ENCODE peak calls at places on chromosomes 6 and 20, in six cellular contexts. U is transverse colon, P is gastrocnemius medialis, L is kidney, T is neural progenitor cell, I is AG04450. Q is an unnamed sample.

GRCh38 chr20:34581341-34582189 is 23.0 kb downstream of the MAP1LC3A start:
- DNase-seq in U (no peak), T (peak), L (no peak), P (no peak), I (no peak), Q (no peak)

GRCh38 chr6:45959534-45960195 is 56.0 kb downstream of the CLIC5 start:
- DNase-seq in I (no peak), P (no peak), T (no peak), U (no peak), L (no peak), Q (no peak)

GRCh38 chr6:76422814-76423213 is 350.4 kb upstream of the IMPG1 start:
- DNase-seq in P (no peak), T (no peak), I (no peak), U (no peak), L (no peak), Q (no peak)

GRCh38 chr6:82882363-82883033 is 183.1 kb downstream of the UBE3D start:
- DNase-seq in I (no peak), T (no peak), L (no peak), P (no peak), U (no peak), Q (no peak)

GRCh38 chr6:12348530-12349511 is 58.7 kb downstream of the EDN1 start:
- DNase-seq in I (peak), P (no peak), L (no peak), T (no peak), U (peak), Q (no peak)

GRCh38 chr20:1299522-1299921 is 29.4 kb downstream of the SDCBP2 start:
- DNase-seq in L (peak), P (no peak), U (no peak), I (no peak), T (peak), Q (no peak)

GRCh38 chr6:56474531-56474930 is 168.2 kb downstream of the DST start:
- DNase-seq in U (no peak), T (no peak), L (no peak), I (no peak), P (no peak), Q (no peak)

GRCh38 chr20:12936524-12936923 is 72.2 kb upstream of the SPTLC3 start:
- DNase-seq in L (no peak), I (no peak), P (no peak), T (no peak), U (no peak), Q (no peak)

GRCh38 chr20:39242614-39243013 is 280.5 kb downstream of the DHX35 start:
- DNase-seq in L (no peak), T (no peak), P (no peak), U (no peak), I (no peak), Q (no peak)

GRCh38 chr6:99822741-99823512 is 171.1 kb downstream of the MCHR2 start:
- DNase-seq in T (peak), U (peak), I (peak), L (no peak), P (no peak), Q (peak)

GRCh38 chr6:34583461-34583860 is 27.3 kb upstream of the SPDEF start:
- DNase-seq in T (no peak), P (no peak), L (no peak), I (no peak), U (no peak), Q (no peak)

GRCh38 chr6:111536888-111537287 is 53.9 kb upstream of the REV3L start:
- DNase-seq in P (no peak), L (no peak), T (no peak), U (no peak), I (no peak), Q (no peak)

GRCh38 chr6:138403324-138403800 is 661 bp upstream of the HEBP2 start:
- DNase-seq in I (no peak), P (peak), U (peak), L (peak), T (peak), Q (peak)

GRCh38 chr6:88013015-88013414 is 34.6 kb upstream of the SPACA1 start:
- DNase-seq in U (no peak), P (no peak), L (no peak), I (no peak), T (no peak), Q (no peak)
- H3K27ac ChIP-seq in U (no peak), P (no peak), L (no peak), I (no peak), T (no peak), Q (no peak)

GRCh38 chr6:90216081-90216977 is 80.3 kb downstream of the BACH2 start:
- DNase-seq in L (peak), T (peak), P (peak), I (no peak), U (peak), Q (peak)
- H3K27ac ChIP-seq in L (peak), T (peak), P (peak), I (no peak), U (no peak), Q (no peak)

DNA sequence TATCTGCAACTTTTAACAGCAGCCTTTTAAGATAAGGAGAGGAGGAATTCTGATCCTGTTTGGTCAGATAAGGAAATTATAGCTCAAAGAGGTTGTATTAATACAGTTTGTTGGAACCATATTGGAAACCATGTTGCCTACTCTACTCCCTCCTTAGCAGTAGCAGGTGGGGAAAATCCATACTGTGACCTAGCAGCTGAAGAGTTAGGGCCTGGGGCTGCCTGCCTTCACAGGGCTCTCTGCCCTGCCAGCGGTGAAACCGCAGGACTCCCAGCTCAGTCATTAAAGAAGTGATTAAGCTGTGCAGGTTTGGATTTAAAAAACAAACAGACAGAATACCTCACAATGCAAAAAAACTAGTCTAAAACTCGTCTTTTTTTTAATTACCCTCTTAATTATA is 30.1 kb downstream of the BRPF3 start:
- DNase-seq in T (no peak), P (no peak), L (no peak), U (no peak), I (no peak), Q (no peak)
- H3K27ac ChIP-seq in T (no peak), P (no peak), L (peak), U (peak), I (no peak), Q (no peak)

DNA sequence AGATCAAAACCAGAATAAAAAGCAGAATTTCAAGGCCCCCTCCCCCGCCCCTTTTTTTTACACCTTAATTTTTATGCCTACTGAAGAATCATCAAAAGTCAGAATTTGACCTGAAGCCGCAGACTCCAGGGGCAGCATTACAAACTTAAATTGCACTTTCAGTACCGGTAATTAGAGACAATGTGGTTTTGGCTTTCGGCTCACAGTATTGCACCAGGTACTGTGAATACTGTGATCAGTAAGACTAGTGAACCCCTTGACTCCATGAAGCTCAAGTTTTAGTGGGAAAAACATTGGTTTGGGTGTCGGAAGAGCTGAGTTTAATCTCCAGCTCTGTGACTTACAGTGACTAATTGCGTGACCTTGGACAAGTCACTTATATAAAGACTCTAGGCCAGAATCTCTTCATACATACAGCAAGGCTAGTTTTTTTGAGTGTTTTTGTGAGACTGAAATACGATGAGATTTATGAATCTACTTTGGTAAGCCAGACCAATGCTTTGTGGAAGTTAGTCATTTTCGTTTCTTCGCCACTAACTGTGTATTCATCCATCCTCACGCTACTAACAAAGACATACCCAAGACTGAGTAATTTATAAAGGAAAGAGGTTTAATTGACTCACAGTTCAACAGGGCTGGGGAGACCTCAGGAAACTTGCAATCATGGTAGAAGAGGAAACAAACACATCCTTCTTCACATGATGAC is 114.7 kb downstream of the SASH1 start:
- DNase-seq in L (no peak), U (no peak), P (no peak), I (no peak), T (no peak), Q (no peak)
- H3K27ac ChIP-seq in L (no peak), U (no peak), P (no peak), I (no peak), T (no peak), Q (no peak)

DNA sequence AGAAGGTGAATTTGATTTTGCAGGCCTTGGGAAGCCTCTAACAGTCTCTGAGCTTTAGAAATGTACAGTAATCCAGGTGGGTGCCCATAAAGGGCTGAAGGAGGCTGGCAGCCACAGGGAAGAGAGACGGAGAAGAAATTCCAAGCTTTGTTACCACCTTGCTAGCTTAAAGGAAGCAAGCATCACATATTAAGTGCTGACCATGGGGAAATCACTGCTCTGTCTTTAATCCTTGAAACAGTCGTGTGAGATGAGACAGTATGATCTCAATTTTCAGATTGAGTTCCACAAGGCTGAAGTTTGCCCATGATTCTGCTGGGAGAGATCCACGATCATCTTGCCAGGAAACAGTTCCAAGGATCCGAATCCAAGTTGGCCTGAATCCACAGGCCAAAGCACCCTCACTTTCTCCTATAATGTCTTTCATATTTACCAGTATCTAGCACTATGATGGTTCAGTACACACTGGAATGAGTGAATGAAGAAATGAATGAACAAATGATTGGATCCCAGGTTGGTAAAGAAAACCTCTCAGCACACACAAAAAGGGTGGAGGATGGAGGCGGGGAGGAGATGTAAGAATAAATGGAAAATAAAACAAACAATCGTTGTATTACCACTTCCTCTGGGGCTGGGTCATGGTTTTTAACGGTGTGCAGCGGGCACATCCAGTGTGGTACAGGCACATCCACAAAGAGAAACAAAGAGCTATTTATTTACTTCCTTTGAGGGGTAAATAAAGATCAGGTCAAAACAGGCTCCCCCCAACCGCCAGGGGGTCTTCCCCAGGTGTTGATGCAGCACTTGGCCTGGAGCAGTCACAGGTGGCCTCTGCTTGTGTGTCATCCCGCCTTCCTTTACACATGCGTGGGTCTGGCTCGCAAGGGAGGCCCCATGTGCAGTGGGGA is 28.2 kb upstream of the TAF8 start:
- DNase-seq in U (no peak), L (no peak), P (no peak), T (no peak), I (no peak), Q (peak)
- H3K27ac ChIP-seq in U (peak), L (no peak), P (no peak), T (no peak), I (no peak), Q (peak)

GRCh38 chr6:13485303-13485702 is 2.1 kb downstream of the GFOD1 start:
- DNase-seq in U (no peak), P (no peak), I (no peak), T (no peak), L (no peak), Q (no peak)

GRCh38 chr6:13487122-13488014 is at the start of gene GFOD1:
- DNase-seq in T (peak), I (peak), L (peak), U (peak), P (peak), Q (peak)

GRCh38 chr6:13485923-13486557 is 1.4 kb downstream of the GFOD1 start:
- DNase-seq in L (no peak), I (no peak), U (peak), P (peak), T (peak), Q (peak)

GRCh38 chr6:13488015-13488895 is 855 bp upstream of the GFOD1 start:
- DNase-seq in T (peak), L (peak), U (peak), P (peak), I (no peak), Q (no peak)

DNA sequence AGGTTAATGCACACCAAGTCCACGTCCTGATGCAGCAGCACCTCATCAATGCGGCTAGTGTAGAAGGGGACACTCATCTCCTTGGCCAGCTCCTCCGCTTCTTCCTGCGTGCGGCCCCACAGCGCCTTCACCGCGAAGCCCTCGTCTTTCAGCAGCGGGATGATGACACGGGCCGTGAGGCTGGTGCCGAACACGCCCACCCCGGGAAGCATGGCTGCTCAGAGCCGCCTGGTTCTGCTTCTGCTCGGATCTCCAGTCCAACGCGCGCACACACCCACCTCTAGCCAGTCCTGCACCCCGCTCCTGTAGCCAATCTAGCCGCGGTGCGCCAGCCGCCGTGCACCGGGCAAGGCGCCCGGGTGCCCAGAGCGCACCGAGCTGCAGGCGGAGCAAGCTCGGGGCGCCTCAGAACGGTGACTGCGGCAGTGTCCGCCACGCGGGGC is 700 bp downstream of the GFOD1 start:
- DNase-seq in P (peak), I (no peak), L (peak), T (peak), U (peak), Q (peak)
- H3K27ac ChIP-seq in P (peak), I (peak), L (peak), T (no peak), U (peak), Q (peak)

DNA sequence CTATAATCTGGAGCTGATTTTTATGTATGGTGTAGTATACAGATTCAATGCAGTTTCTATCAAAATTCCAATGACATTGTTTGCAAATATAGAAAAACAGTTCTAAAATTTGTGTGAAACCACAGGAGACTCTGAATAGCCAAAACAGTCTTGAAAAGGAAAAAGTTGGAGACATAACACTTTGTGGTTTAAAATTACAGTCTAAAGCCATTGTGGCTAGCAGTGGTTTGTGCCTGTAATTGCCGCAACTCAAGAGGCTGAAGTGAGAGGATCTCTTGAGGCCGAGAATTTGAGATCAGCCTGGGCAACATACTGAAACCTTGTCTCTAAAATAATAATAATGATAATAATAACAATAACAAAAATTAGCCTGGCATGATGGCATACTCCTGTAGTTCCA is 213.7 kb downstream of the CDKAL1 start:
- DNase-seq in P (no peak), U (no peak), I (no peak), L (no peak), T (no peak), Q (no peak)
- H3K27ac ChIP-seq in P (no peak), U (no peak), I (no peak), L (no peak), T (no peak), Q (no peak)

DNA sequence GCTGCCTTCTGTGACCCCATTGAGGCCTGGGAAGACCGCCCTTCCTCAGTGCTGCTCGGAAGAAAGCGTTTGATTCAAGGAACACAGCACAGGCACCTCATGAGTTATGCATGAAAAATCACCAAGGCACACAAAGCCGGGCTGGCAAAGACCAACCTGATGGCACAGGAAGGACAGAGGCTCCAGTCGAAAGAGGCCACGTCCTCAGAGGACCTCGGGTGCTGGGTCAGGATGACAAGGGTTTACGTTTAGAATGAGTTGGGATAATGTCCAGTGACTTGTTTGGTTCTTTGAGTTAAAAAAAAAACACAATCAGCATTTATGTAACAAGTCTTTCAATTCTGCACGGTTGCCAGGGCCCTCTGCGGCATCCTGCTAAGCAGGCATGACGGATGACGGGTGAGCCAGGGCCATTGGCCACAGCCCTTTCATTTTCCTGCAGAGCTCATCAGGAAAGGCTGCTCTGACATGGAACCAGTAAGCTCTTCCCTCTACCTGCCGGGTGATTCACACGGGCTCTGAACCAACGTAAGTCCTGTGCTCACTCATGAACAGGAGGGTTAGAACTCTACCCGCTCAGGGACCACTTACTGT is 112.8 kb downstream of the DACT2 start:
- DNase-seq in L (peak), T (no peak), I (no peak), U (no peak), P (no peak), Q (no peak)
- H3K27ac ChIP-seq in L (peak), T (no peak), I (no peak), U (no peak), P (no peak), Q (no peak)

Q was measured in Karpas-422.